ENCODE peak calls at places on chromosomes 5 and 9, in nine cellular contexts. One of them, this sample, is unnamed.

GRCh38 chr9:121598167-121599000 is 53.0 kb upstream of the DAB2IP start:
- DNase-seq in OCI-M1: no peak
- DNase-seq in IMR-90: peak
- DNase-seq in retinal pigment epithelial cell: peak
- DNase-seq in NCI-H748 treated with DMSO at 0.1 percent for 48 hours: no peak
- DNase-seq in AG08395: peak
- DNase-seq in A172: no peak
- DNase-seq in NCI-H1092 treated with DMSO at 0.1 percent for 48 hours: peak
- DNase-seq in naive thymus-derived CD4-positive, alpha-beta T cell: no peak
- DNase-seq in this sample: peak

GRCh38 chr9:106769331-106769730 is 93.6 kb upstream of the ZNF462 start:
- DNase-seq in OCI-M1: no peak
- DNase-seq in IMR-90: no peak
- DNase-seq in retinal pigment epithelial cell: no peak
- DNase-seq in NCI-H748 treated with DMSO at 0.1 percent for 48 hours: no peak
- DNase-seq in AG08395: no peak
- DNase-seq in A172: no peak
- DNase-seq in NCI-H1092 treated with DMSO at 0.1 percent for 48 hours: no peak
- DNase-seq in naive thymus-derived CD4-positive, alpha-beta T cell: no peak
- DNase-seq in this sample: no peak

GRCh38 chr5:124596595-124597388 is 149.6 kb downstream of the ZNF608 start:
- DNase-seq in OCI-M1: no peak
- DNase-seq in IMR-90: peak
- DNase-seq in retinal pigment epithelial cell: peak
- DNase-seq in NCI-H748 treated with DMSO at 0.1 percent for 48 hours: no peak
- DNase-seq in AG08395: peak
- DNase-seq in A172: peak
- DNase-seq in NCI-H1092 treated with DMSO at 0.1 percent for 48 hours: no peak
- DNase-seq in naive thymus-derived CD4-positive, alpha-beta T cell: no peak
- DNase-seq in this sample: peak

GRCh38 chr9:121781701-121782464 is 130.4 kb downstream of the DAB2IP start:
- DNase-seq in OCI-M1: no peak
- DNase-seq in IMR-90: no peak
- DNase-seq in retinal pigment epithelial cell: no peak
- DNase-seq in NCI-H748 treated with DMSO at 0.1 percent for 48 hours: no peak
- DNase-seq in AG08395: no peak
- DNase-seq in A172: no peak
- DNase-seq in NCI-H1092 treated with DMSO at 0.1 percent for 48 hours: no peak
- DNase-seq in naive thymus-derived CD4-positive, alpha-beta T cell: no peak
- DNase-seq in this sample: peak

GRCh38 chr9:117454711-117455110 is 39.9 kb upstream of the ASTN2 start:
- DNase-seq in OCI-M1: no peak
- DNase-seq in IMR-90: no peak
- DNase-seq in retinal pigment epithelial cell: no peak
- DNase-seq in NCI-H748 treated with DMSO at 0.1 percent for 48 hours: no peak
- DNase-seq in AG08395: no peak
- DNase-seq in A172: no peak
- DNase-seq in NCI-H1092 treated with DMSO at 0.1 percent for 48 hours: no peak
- DNase-seq in naive thymus-derived CD4-positive, alpha-beta T cell: no peak
- DNase-seq in this sample: no peak

GRCh38 chr5:141681695-141682641 is at the start of gene ARAP3:
- DNase-seq in OCI-M1: peak
- DNase-seq in IMR-90: peak
- DNase-seq in retinal pigment epithelial cell: peak
- DNase-seq in NCI-H748 treated with DMSO at 0.1 percent for 48 hours: no peak
- DNase-seq in AG08395: peak
- DNase-seq in A172: peak
- DNase-seq in NCI-H1092 treated with DMSO at 0.1 percent for 48 hours: no peak
- DNase-seq in naive thymus-derived CD4-positive, alpha-beta T cell: peak
- DNase-seq in this sample: peak

GRCh38 chr9:127923771-127924170 is 6.8 kb downstream of the PIP5KL1 start:
- DNase-seq in OCI-M1: no peak
- DNase-seq in IMR-90: peak
- DNase-seq in retinal pigment epithelial cell: no peak
- DNase-seq in NCI-H748 treated with DMSO at 0.1 percent for 48 hours: no peak
- DNase-seq in AG08395: peak
- DNase-seq in A172: peak
- DNase-seq in NCI-H1092 treated with DMSO at 0.1 percent for 48 hours: no peak
- DNase-seq in naive thymus-derived CD4-positive, alpha-beta T cell: no peak
- DNase-seq in this sample: no peak

GRCh38 chr5:9112520-9113291 is 433.2 kb downstream of the SEMA5A start:
- DNase-seq in OCI-M1: no peak
- DNase-seq in IMR-90: peak
- DNase-seq in retinal pigment epithelial cell: no peak
- DNase-seq in NCI-H748 treated with DMSO at 0.1 percent for 48 hours: no peak
- DNase-seq in AG08395: no peak
- DNase-seq in A172: no peak
- DNase-seq in NCI-H1092 treated with DMSO at 0.1 percent for 48 hours: no peak
- DNase-seq in naive thymus-derived CD4-positive, alpha-beta T cell: no peak
- DNase-seq in this sample: no peak

GRCh38 chr5:131242728-131243255 is 21.1 kb upstream of the CDC42SE2 start:
- DNase-seq in OCI-M1: no peak
- DNase-seq in IMR-90: peak
- DNase-seq in retinal pigment epithelial cell: no peak
- DNase-seq in NCI-H748 treated with DMSO at 0.1 percent for 48 hours: no peak
- DNase-seq in AG08395: peak
- DNase-seq in A172: peak
- DNase-seq in NCI-H1092 treated with DMSO at 0.1 percent for 48 hours: no peak
- DNase-seq in naive thymus-derived CD4-positive, alpha-beta T cell: no peak
- DNase-seq in this sample: no peak

GRCh38 chr9:35826071-35826701 is 2.3 kb downstream of the FAM221B start:
- DNase-seq in OCI-M1: peak
- DNase-seq in IMR-90: peak
- DNase-seq in retinal pigment epithelial cell: no peak
- DNase-seq in NCI-H748 treated with DMSO at 0.1 percent for 48 hours: peak
- DNase-seq in AG08395: peak
- DNase-seq in A172: peak
- DNase-seq in NCI-H1092 treated with DMSO at 0.1 percent for 48 hours: peak
- DNase-seq in naive thymus-derived CD4-positive, alpha-beta T cell: no peak
- DNase-seq in this sample: peak

GRCh38 chr9:20684865-20685696 is 1.0 kb downstream of the FOCAD start:
- DNase-seq in OCI-M1: peak
- DNase-seq in IMR-90: peak
- DNase-seq in retinal pigment epithelial cell: peak
- DNase-seq in NCI-H748 treated with DMSO at 0.1 percent for 48 hours: no peak
- DNase-seq in AG08395: peak
- DNase-seq in A172: peak
- DNase-seq in NCI-H1092 treated with DMSO at 0.1 percent for 48 hours: no peak
- DNase-seq in naive thymus-derived CD4-positive, alpha-beta T cell: no peak
- DNase-seq in this sample: peak

GRCh38 chr9:105309531-105309931 is 65.1 kb downstream of the SLC44A1 start:
- DNase-seq in OCI-M1: no peak
- DNase-seq in IMR-90: no peak
- DNase-seq in retinal pigment epithelial cell: no peak
- DNase-seq in NCI-H748 treated with DMSO at 0.1 percent for 48 hours: peak
- DNase-seq in AG08395: peak
- DNase-seq in A172: peak
- DNase-seq in NCI-H1092 treated with DMSO at 0.1 percent for 48 hours: no peak
- DNase-seq in naive thymus-derived CD4-positive, alpha-beta T cell: no peak
- DNase-seq in this sample: no peak

GRCh38 chr9:92911496-92912475 is 33.9 kb upstream of the ZNF484 start:
- DNase-seq in OCI-M1: no peak
- DNase-seq in IMR-90: peak
- DNase-seq in retinal pigment epithelial cell: peak
- DNase-seq in NCI-H748 treated with DMSO at 0.1 percent for 48 hours: peak
- DNase-seq in AG08395: no peak
- DNase-seq in A172: no peak
- DNase-seq in NCI-H1092 treated with DMSO at 0.1 percent for 48 hours: peak
- DNase-seq in naive thymus-derived CD4-positive, alpha-beta T cell: no peak
- DNase-seq in this sample: peak

GRCh38 chr5:121853853-121854252 is 2.2 kb downstream of the FTMT start:
- DNase-seq in OCI-M1: no peak
- DNase-seq in IMR-90: no peak
- DNase-seq in retinal pigment epithelial cell: no peak
- DNase-seq in NCI-H748 treated with DMSO at 0.1 percent for 48 hours: no peak
- DNase-seq in AG08395: no peak
- DNase-seq in A172: no peak
- DNase-seq in NCI-H1092 treated with DMSO at 0.1 percent for 48 hours: no peak
- DNase-seq in naive thymus-derived CD4-positive, alpha-beta T cell: no peak
- DNase-seq in this sample: no peak

This sample was measured in hepatocyte.